ENCODE peak calls at places on chromosomes 12 and 14, in six cellular contexts. One of them, this sample, is unnamed.

GRCh38 chr12:6092784-6093722 is 31.4 kb downstream of the VWF start:
- DNase-seq in transverse colon: peak; percentile 45
- DNase-seq in ovary: no peak
- DNase-seq in heart left ventricle: no peak
- DNase-seq in stomach: peak; percentile 66
- DNase-seq in HCT116: peak; percentile 82
- DNase-seq in this sample: no peak

GRCh38 chr14:78606111-78606510 is 435.9 kb downstream of the NRXN3 start:
- DNase-seq in HCT116: no peak
- DNase-seq in transverse colon: no peak
- DNase-seq in stomach: no peak
- DNase-seq in heart left ventricle: no peak
- DNase-seq in ovary: no peak
- DNase-seq in this sample: no peak

GRCh38 chr14:45679852-45680251 is 426.9 kb upstream of the MIS18BP1 start:
- DNase-seq in ovary: no peak
- DNase-seq in stomach: no peak
- DNase-seq in transverse colon: no peak
- DNase-seq in HCT116: peak; percentile 15
- DNase-seq in heart left ventricle: no peak
- DNase-seq in this sample: no peak

GRCh38 chr12:25824729-25825128 is 133.8 kb upstream of the RASSF8 start:
- DNase-seq in stomach: no peak
- DNase-seq in HCT116: no peak
- DNase-seq in heart left ventricle: no peak
- DNase-seq in ovary: no peak
- DNase-seq in transverse colon: no peak
- DNase-seq in this sample: no peak

GRCh38 chr14:21913759-21914158 is 240.1 kb upstream of the OR4E1 start:
- DNase-seq in ovary: no peak
- DNase-seq in heart left ventricle: no peak
- DNase-seq in stomach: peak; percentile 69
- DNase-seq in transverse colon: peak; percentile 56
- DNase-seq in HCT116: peak; percentile 71
- DNase-seq in this sample: no peak

GRCh38 chr14:69887740-69888657 is 8.8 kb downstream of the SMOC1 start:
- DNase-seq in transverse colon: no peak
- DNase-seq in HCT116: no peak
- DNase-seq in heart left ventricle: no peak
- DNase-seq in stomach: no peak
- DNase-seq in ovary: no peak
- DNase-seq in this sample: no peak

GRCh38 chr12:9221476-9221875 is 13.3 kb upstream of the PZP start:
- DNase-seq in ovary: no peak
- DNase-seq in HCT116: no peak
- DNase-seq in heart left ventricle: no peak
- DNase-seq in transverse colon: no peak
- DNase-seq in stomach: no peak
- DNase-seq in this sample: no peak

GRCh38 chr12:108004368-108004767 is 124.7 kb upstream of the WSCD2 start:
- DNase-seq in stomach: no peak
- DNase-seq in HCT116: no peak
- DNase-seq in ovary: no peak
- DNase-seq in heart left ventricle: no peak
- DNase-seq in transverse colon: no peak
- DNase-seq in this sample: no peak

GRCh38 chr14:84209021-84209420 is 1320.9 kb upstream of the FLRT2 start:
- DNase-seq in transverse colon: no peak
- DNase-seq in stomach: no peak
- DNase-seq in HCT116: no peak
- DNase-seq in heart left ventricle: no peak
- DNase-seq in ovary: no peak
- DNase-seq in this sample: no peak

GRCh38 chr14:34699873-34700621 is 14.3 kb downstream of the CFL2 start:
- DNase-seq in transverse colon: no peak
- DNase-seq in stomach: no peak
- DNase-seq in heart left ventricle: no peak
- DNase-seq in ovary: no peak
- DNase-seq in HCT116: peak; percentile 72
- DNase-seq in this sample: no peak

GRCh38 chr14:36502558-36503508 is 17.2 kb downstream of the NKX2-1 start:
- DNase-seq in stomach: no peak
- DNase-seq in heart left ventricle: no peak
- DNase-seq in HCT116: no peak
- DNase-seq in transverse colon: no peak
- DNase-seq in ovary: no peak
- DNase-seq in this sample: no peak

GRCh38 chr12:85872497-85873091 is 1.5 kb upstream of the NTS start:
- DNase-seq in heart left ventricle: no peak
- DNase-seq in HCT116: peak; percentile 50
- DNase-seq in stomach: no peak
- DNase-seq in transverse colon: no peak
- DNase-seq in ovary: no peak
- DNase-seq in this sample: no peak

GRCh38 chr14:89921896-89922548 is 32.5 kb downstream of the EFCAB11 start:
- DNase-seq in ovary: no peak
- DNase-seq in transverse colon: no peak
- DNase-seq in HCT116: no peak
- DNase-seq in heart left ventricle: no peak
- DNase-seq in stomach: no peak
- DNase-seq in this sample: no peak

GRCh38 chr12:108911915-108912314 is 32.0 kb downstream of the DAO start:
- DNase-seq in HCT116: no peak
- DNase-seq in stomach: no peak
- DNase-seq in transverse colon: no peak
- DNase-seq in heart left ventricle: no peak
- DNase-seq in ovary: no peak
- DNase-seq in this sample: no peak

GRCh38 chr12:100020370-100020769 is 35.6 kb upstream of the ANKS1B start:
- DNase-seq in ovary: no peak
- DNase-seq in heart left ventricle: no peak
- DNase-seq in transverse colon: no peak
- DNase-seq in HCT116: no peak
- DNase-seq in stomach: no peak
- DNase-seq in this sample: no peak

GRCh38 chr12:7557227-7557626 is 53.6 kb upstream of the CD163 start:
- DNase-seq in ovary: no peak
- DNase-seq in stomach: no peak
- DNase-seq in HCT116: no peak
- DNase-seq in transverse colon: no peak
- DNase-seq in heart left ventricle: no peak
- DNase-seq in this sample: no peak

GRCh38 chr14:61533513-61534255 is 161.6 kb upstream of the HIF1A start:
- DNase-seq in stomach: no peak
- DNase-seq in heart left ventricle: no peak
- DNase-seq in ovary: no peak
- DNase-seq in transverse colon: peak; percentile 32
- DNase-seq in HCT116: no peak
- DNase-seq in this sample: no peak

GRCh38 chr12:4824415-4824814 is 85.3 kb upstream of the KCNA1 start:
- DNase-seq in HCT116: no peak
- DNase-seq in transverse colon: no peak
- DNase-seq in heart left ventricle: no peak
- DNase-seq in ovary: no peak
- DNase-seq in stomach: no peak
- DNase-seq in this sample: no peak

GRCh38 chr14:99012703-99013102 is 259.3 kb downstream of the BCL11B start:
- DNase-seq in stomach: no peak
- DNase-seq in ovary: no peak
- DNase-seq in heart left ventricle: no peak
- DNase-seq in transverse colon: no peak
- DNase-seq in HCT116: no peak
- DNase-seq in this sample: no peak

GRCh38 chr12:123983822-123984485 is 10.9 kb downstream of the ZNF664 start:
- DNase-seq in ovary: peak; percentile 21
- DNase-seq in stomach: peak; percentile 41
- DNase-seq in HCT116: peak; percentile 60
- DNase-seq in heart left ventricle: peak; percentile 62
- DNase-seq in transverse colon: peak; percentile 40
- DNase-seq in this sample: no peak

GRCh38 chr14:64244279-64244678 is 49.9 kb downstream of the ESR2 start:
- DNase-seq in HCT116: no peak
- DNase-seq in ovary: peak; percentile 61
- DNase-seq in transverse colon: no peak
- DNase-seq in heart left ventricle: no peak
- DNase-seq in stomach: peak; percentile 59
- DNase-seq in this sample: no peak

GRCh38 chr14:94595912-94596311 is 14.7 kb downstream of the SERPINA5 start:
- DNase-seq in ovary: no peak
- DNase-seq in transverse colon: no peak
- DNase-seq in HCT116: no peak
- DNase-seq in heart left ventricle: no peak
- DNase-seq in stomach: no peak
- DNase-seq in this sample: no peak

GRCh38 chr12:103824845-103825244 is 16.2 kb downstream of the NT5DC3 start:
- DNase-seq in transverse colon: no peak
- DNase-seq in heart left ventricle: no peak
- DNase-seq in stomach: no peak
- DNase-seq in ovary: no peak
- DNase-seq in HCT116: no peak
- DNase-seq in this sample: no peak

GRCh38 chr14:23513466-23514008 is 38.0 kb downstream of the ZFHX2 start:
- DNase-seq in HCT116: no peak
- DNase-seq in heart left ventricle: no peak
- DNase-seq in ovary: no peak
- DNase-seq in stomach: no peak
- DNase-seq in transverse colon: no peak
- DNase-seq in this sample: no peak

GRCh38 chr14:68787235-68787727 is 5.6 kb downstream of the ZFP36L1 start:
- DNase-seq in HCT116: no peak
- DNase-seq in transverse colon: peak; percentile 50
- DNase-seq in heart left ventricle: peak; percentile 47
- DNase-seq in stomach: peak; percentile 44
- DNase-seq in ovary: peak; percentile 61
- DNase-seq in this sample: no peak
- TF ChIP-seq POLR2A in HCT116: no peak
- TF ChIP-seq POLR2A in transverse colon: no peak
- TF ChIP-seq POLR2A in heart left ventricle: no peak
- TF ChIP-seq POLR2A in stomach: no peak
- TF ChIP-seq POLR2A in ovary: peak; percentile 13
- TF ChIP-seq POLR2A in this sample: peak; percentile 37

DNA sequence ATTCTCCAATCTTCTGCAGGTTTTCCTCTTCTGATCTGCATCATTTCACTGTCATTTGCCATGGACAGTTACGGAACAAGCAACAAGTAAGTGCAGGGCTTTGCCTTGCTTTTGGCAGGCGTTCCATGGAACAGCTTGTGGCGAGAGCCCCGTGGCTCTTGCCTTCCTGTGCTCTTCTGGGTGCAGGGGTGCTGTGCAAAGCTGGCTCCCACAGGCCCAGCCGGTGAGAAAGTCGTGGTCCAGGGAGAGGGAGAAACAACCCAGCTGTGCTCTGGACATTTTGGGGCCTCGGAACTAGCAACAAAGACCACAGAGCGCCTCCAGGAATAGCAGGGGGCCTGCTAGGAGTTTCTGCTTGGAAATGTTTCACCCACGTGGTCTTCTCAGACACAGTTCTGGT is 164.7 kb downstream of the ADGRD1 start:
- DNase-seq in HCT116: no peak
- DNase-seq in heart left ventricle: no peak
- DNase-seq in stomach: no peak
- DNase-seq in transverse colon: no peak
- DNase-seq in ovary: no peak
- DNase-seq in this sample: no peak
- H3K27ac ChIP-seq in HCT116: no peak overlapping the region
- H3K27ac ChIP-seq in heart left ventricle: no peak overlapping the region
- H3K27ac ChIP-seq in stomach: no peak overlapping the region
- H3K27ac ChIP-seq in transverse colon: no peak overlapping the region
- H3K27ac ChIP-seq in ovary: no peak overlapping the region
- H3K27ac ChIP-seq in this sample: no peak overlapping the region

DNA sequence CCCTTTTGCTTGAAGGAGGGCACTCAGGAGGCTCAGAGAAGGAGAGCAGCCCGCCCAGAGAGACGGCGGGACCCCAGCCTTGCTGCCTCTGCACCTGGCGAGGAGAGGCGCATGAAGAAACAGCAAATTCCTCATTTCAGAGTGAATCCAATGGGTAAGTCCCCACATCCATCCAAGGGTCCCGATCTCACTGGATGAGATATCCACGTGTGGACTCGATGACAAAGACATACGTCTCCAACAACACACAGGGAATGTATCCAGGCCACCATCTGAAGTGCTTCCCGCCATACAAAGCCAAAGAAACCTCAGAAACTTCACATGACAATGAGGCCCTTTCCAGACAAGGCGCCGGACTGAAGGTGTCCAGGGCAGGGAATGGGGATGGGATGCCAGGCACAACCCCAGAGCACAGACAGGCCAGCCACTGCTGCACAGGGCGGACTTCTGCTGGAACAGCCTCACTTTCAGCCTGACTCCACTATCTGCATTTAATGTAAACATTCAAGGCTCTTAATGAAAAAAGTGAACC is 14.5 kb downstream of the CCDC88C start:
- DNase-seq in stomach: no peak
- DNase-seq in heart left ventricle: no peak
- DNase-seq in ovary: no peak
- DNase-seq in HCT116: no peak
- DNase-seq in transverse colon: no peak
- DNase-seq in this sample: no peak
- TF ChIP-seq POLR2A in stomach: no peak
- TF ChIP-seq POLR2A in heart left ventricle: no peak
- TF ChIP-seq POLR2A in ovary: no peak
- TF ChIP-seq POLR2A in HCT116: no peak
- TF ChIP-seq POLR2A in transverse colon: no peak
- TF ChIP-seq POLR2A in this sample: no peak

DNA sequence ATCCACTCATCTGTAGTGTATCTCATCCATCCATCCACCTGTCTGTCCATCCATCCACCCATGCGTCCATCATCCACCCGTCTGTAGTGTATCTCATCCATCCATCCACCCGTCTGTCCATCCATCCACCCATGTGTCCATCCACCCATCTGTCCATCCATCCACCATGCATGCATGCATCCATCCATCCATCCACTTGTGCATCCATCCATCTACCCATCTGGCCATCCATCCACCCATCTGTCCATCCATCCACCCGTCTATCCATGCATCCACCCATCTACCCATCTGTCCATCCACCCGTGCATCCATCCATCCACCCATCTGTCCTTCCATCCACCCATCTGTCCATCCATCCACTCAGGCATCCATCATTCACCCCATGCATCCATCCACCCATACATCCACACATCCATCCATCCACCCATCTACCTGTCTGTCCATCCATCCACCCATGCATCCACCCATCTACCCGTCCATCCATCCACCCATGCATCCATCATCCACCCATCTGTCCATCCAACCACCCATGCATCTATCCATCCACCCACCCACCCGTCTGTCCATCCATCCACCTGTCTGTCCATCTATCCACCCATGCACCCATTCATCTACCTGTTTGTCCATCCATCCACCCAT is 28.5 kb downstream of the FBRSL1 start:
- DNase-seq in HCT116: no peak
- DNase-seq in stomach: no peak
- DNase-seq in heart left ventricle: no peak
- DNase-seq in ovary: no peak
- DNase-seq in transverse colon: no peak
- DNase-seq in this sample: no peak
- H3K27ac ChIP-seq in HCT116: no peak overlapping the region
- H3K27ac ChIP-seq in stomach: no peak overlapping the region
- H3K27ac ChIP-seq in heart left ventricle: no peak overlapping the region
- H3K27ac ChIP-seq in ovary: no peak overlapping the region
- H3K27ac ChIP-seq in transverse colon: no peak overlapping the region
- H3K27ac ChIP-seq in this sample: no peak overlapping the region

This sample was measured in esophagus squamous epithelium.